ENCODE peak calls at places on chromosomes 5 and 9, in nine cellular contexts. T is cardiac muscle cell; K is A549; O is BJ; E is CD8-positive, alpha-beta memory T cell; A is cardiac fibroblast; Y is DND-41; V is astrocyte of the spinal cord; L is body of pancreas. W is an unnamed sample.

GRCh38 chr9:95494416-95495371 is 22.1 kb downstream of the PTCH1 start:
- DNase-seq in T (no peak), K (no peak), O (no peak), E (peak; percentile 88), A (no peak), Y (peak; percentile 18), V (peak; percentile 10), L (no peak), W (peak; percentile 98)

GRCh38 chr5:54469655-54470054 is 14.2 kb downstream of the HSPB3 start:
- DNase-seq in T (no peak), K (no peak), O (no peak), E (no peak), A (peak; percentile 16), Y (no peak), V (no peak), L (no peak), W (no peak)

GRCh38 chr5:116441223-116441622 is 133.4 kb downstream of the SEMA6A start:
- DNase-seq in T (no peak), K (no peak), O (no peak), E (no peak), A (no peak), Y (no peak), V (no peak), L (no peak), W (no peak)

GRCh38 chr5:131357739-131358561 is 94.1 kb downstream of the CDC42SE2 start:
- DNase-seq in T (no peak), K (no peak), O (no peak), E (no peak), A (no peak), Y (no peak), V (no peak), L (no peak), W (no peak)

GRCh38 chr5:9851458-9851857 is 221.3 kb upstream of the TAS2R1 start:
- DNase-seq in T (peak; percentile 5), K (peak; percentile 18), O (peak; percentile 89), E (no peak), A (peak; percentile 65), Y (no peak), V (peak; percentile 92), L (no peak), W (no peak)

GRCh38 chr5:82886911-82887310 is 190.3 kb downstream of the TMEM167A start:
- DNase-seq in T (no peak), K (no peak), O (no peak), E (no peak), A (no peak), Y (no peak), V (peak; percentile 23), L (no peak), W (no peak)

GRCh38 chr5:179154991-179155955 is 95.1 kb downstream of the ZNF354C start:
- DNase-seq in T (no peak), K (no peak), O (no peak), E (no peak), A (no peak), Y (peak; percentile 20), V (no peak), L (peak; percentile 6), W (no peak)

GRCh38 chr9:107251756-107252322 is 31.2 kb upstream of the RAD23B start:
- DNase-seq in T (no peak), K (peak; percentile 26), O (peak; percentile 95), E (no peak), A (peak; percentile 88), Y (no peak), V (peak; percentile 89), L (peak; percentile 72), W (no peak)

GRCh38 chr5:66144799-66145390 is 795 bp downstream of the SREK1 start:
- DNase-seq in T (peak; percentile 75), K (no peak), O (no peak), E (peak; percentile 2), A (no peak), Y (no peak), V (no peak), L (no peak), W (no peak)

GRCh38 chr5:141409598-141410306 is 1.9 kb downstream of the PCDHGB6 start:
- DNase-seq in T (no peak), K (no peak), O (no peak), E (no peak), A (no peak), Y (no peak), V (no peak), L (no peak), W (no peak)

GRCh38 chr5:141413540-141414069 is 818 bp downstream of the PCDHGA10 start:
- DNase-seq in T (no peak), K (no peak), O (no peak), E (no peak), A (no peak), Y (no peak), V (no peak), L (no peak), W (no peak)

GRCh38 chr5:141411575-141411974 is 1.2 kb upstream of the PCDHGA10 start:
- DNase-seq in T (no peak), K (no peak), O (no peak), E (no peak), A (no peak), Y (no peak), V (no peak), L (no peak), W (no peak)

GRCh38 chr5:141412853-141413539 is at the start of gene PCDHGA10:
- DNase-seq in T (peak; percentile 77), K (no peak), O (no peak), E (peak; percentile 35), A (peak; percentile 81), Y (peak; percentile 50), V (peak; percentile 76), L (no peak), W (peak; percentile 70)
- H3K4me3 ChIP-seq in T (peak within 1 kb of the TSS; percentile 56), K (no peak within 1 kb of the TSS), O (peak within 1 kb of the TSS; percentile 33), E (peak within 1 kb of the TSS; percentile 77), A (peak within 1 kb of the TSS; percentile 11), Y (no peak within 1 kb of the TSS), V (peak within 1 kb of the TSS; percentile 43), L (no peak within 1 kb of the TSS), W (peak within 1 kb of the TSS; percentile 66)

GRCh38 chr5:31421806-31422586 is 109.9 kb downstream of the DROSHA start:
- DNase-seq in T (no peak), K (no peak), O (no peak), E (no peak), A (no peak), Y (no peak), V (no peak), L (no peak), W (no peak)

GRCh38 chr5:31427013-31427783 is 104.7 kb downstream of the DROSHA start:
- DNase-seq in T (no peak), K (no peak), O (no peak), E (no peak), A (peak; percentile 20), Y (no peak), V (no peak), L (no peak), W (no peak)
- H3K4me3 ChIP-seq in T (no peak overlapping the region), K (no peak overlapping the region), O (no peak overlapping the region), E (no peak overlapping the region), A (no peak overlapping the region), Y (no peak overlapping the region), V (no peak overlapping the region), L (no peak overlapping the region), W (no peak overlapping the region)

GRCh38 chr5:76714771-76715483 is 999 bp upstream of the F2R start:
- DNase-seq in T (peak; percentile 33), K (no peak), O (no peak), E (peak; percentile 21), A (no peak), Y (peak; percentile 57), V (no peak), L (no peak), W (no peak)
- H3K4me3 ChIP-seq in T (peak overlapping the region; percentile 82), K (peak overlapping the region; percentile 98), O (peak overlapping the region; percentile 93), E (peak overlapping the region; percentile 73), A (peak overlapping the region; percentile 97), Y (no peak overlapping the region), V (peak overlapping the region; percentile 97), L (peak overlapping the region; percentile 34), W (peak overlapping the region; percentile 71)

DNA sequence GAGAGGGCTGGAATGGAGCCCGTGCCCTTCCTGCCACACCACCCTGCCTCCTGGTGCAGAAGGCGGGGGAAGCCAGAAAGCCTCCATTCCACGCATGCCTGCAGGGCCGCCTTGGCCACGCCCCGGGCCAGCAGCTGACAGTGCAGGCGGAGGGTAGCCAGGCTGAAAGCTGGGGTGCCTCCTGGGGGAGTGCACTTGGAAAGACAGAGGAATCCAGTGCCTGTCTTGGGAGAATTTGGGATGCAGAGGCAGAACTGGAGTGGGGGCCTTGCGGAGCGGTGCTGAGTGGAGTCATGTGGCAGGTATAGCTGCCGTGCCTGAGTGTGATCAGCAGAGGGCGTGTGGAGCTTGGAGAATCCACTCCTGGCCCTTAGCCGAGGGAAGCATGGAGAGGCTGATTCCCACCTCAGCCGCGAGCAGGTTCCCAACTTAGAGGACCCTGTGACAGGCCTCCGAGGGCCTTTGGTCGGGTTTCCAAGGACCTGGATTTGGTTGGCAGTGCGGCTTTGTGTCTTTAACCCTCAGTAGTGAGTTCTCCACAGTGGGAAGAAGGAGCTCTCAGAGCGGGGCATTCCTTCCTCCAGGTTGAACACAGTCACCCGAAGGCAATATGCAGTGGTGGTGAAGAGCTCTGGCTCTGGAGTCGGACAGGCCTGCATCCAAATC is 9.1 kb upstream of the URM1 start:
- DNase-seq in T (peak; percentile 90), K (peak; percentile 82), O (peak; percentile 42), E (peak; percentile 52), A (peak; percentile 91), Y (peak; percentile 68), V (peak; percentile 80), L (peak; percentile 85), W (no peak)
- H3K4me3 ChIP-seq in T (no peak overlapping the region), K (peak overlapping the region; percentile 38), O (peak overlapping the region; percentile 21), E (peak overlapping the region; percentile 62), A (peak overlapping the region; percentile 57), Y (no peak overlapping the region), V (peak overlapping the region; percentile 34), L (no peak overlapping the region), W (no peak overlapping the region)

GRCh38 chr5:6159864-6160199 is 218.5 kb downstream of the MED10 start:
- DNase-seq in T (no peak), K (peak; percentile 11), O (no peak), E (no peak), A (no peak), Y (no peak), V (no peak), L (no peak), W (no peak)
- H3K4me3 ChIP-seq in T (no peak overlapping the region), K (peak overlapping the region; percentile 25), O (no peak overlapping the region), E (no peak overlapping the region), A (no peak overlapping the region), Y (no peak overlapping the region), V (no peak overlapping the region), L (no peak overlapping the region), W (no peak overlapping the region)

W was measured in Jurkat, Clone E6-1.